ENCODE peak calls at places on chromosomes 16 and 17, in ten cellular contexts. K is heart left ventricle, Z is foreskin keratinocyte, L is cardiac fibroblast, O is neural crest cell, H is cardiac muscle cell, S is fibroblast of pulmonary artery, X is posterior cingulate gyrus, C is NCI-H774, T is right lobe of liver. M is an unnamed sample.

GRCh38 chr16:81446318-81447275 is 2.0 kb downstream of the CMIP start:
- DNase-seq in K (no peak), Z (peak), L (no peak), O (no peak), H (no peak), S (no peak), X (peak), C (no peak), T (no peak), M (peak)

GRCh38 chr17:41907633-41908539 is 10.9 kb downstream of the ACLY start:
- DNase-seq in K (no peak), Z (no peak), L (no peak), O (no peak), H (no peak), S (no peak), X (no peak), C (no peak), T (peak), M (no peak)

GRCh38 chr17:8609910-8610309 is 20.6 kb downstream of the MYH10 start:
- DNase-seq in K (no peak), Z (peak), L (no peak), O (no peak), H (no peak), S (no peak), X (no peak), C (no peak), T (no peak), M (no peak)

GRCh38 chr16:73396556-73396955 is 348.6 kb upstream of the ZFHX3 start:
- DNase-seq in K (no peak), Z (no peak), L (no peak), O (no peak), H (no peak), S (no peak), X (no peak), C (no peak), T (no peak), M (peak)

GRCh38 chr16:67530013-67530939 is 1.6 kb downstream of the RIPOR1 start:
- DNase-seq in K (peak), Z (no peak), L (peak), O (no peak), H (peak), S (peak), X (peak), C (no peak), T (peak), M (no peak)

GRCh38 chr17:48016112-48016511 is 21.5 kb downstream of the COPZ2 start:
- DNase-seq in K (no peak), Z (no peak), L (peak), O (no peak), H (peak), S (peak), X (no peak), C (no peak), T (no peak), M (peak)

GRCh38 chr17:64491995-64492394 is 4.9 kb downstream of the POLG2 start:
- DNase-seq in K (no peak), Z (peak), L (peak), O (no peak), H (no peak), S (no peak), X (no peak), C (no peak), T (no peak), M (no peak)

GRCh38 chr17:77128895-77129567 is 11.7 kb upstream of the SEC14L1 start:
- DNase-seq in K (no peak), Z (no peak), L (peak), O (no peak), H (peak), S (peak), X (no peak), C (no peak), T (no peak), M (no peak)

GRCh38 chr16:1283296-1283695 is 26.1 kb upstream of the UBE2I start:
- DNase-seq in K (no peak), Z (no peak), L (no peak), O (no peak), H (no peak), S (no peak), X (no peak), C (no peak), T (no peak), M (no peak)

GRCh38 chr16:87076950-87077749 is 240.0 kb downstream of the C16orf95 start:
- DNase-seq in K (peak), Z (peak), L (peak), O (peak), H (peak), S (peak), X (no peak), C (no peak), T (peak), M (peak)

GRCh38 chr16:1991135-1991551 is 1.4 kb downstream of the SYNGR3 start:
- DNase-seq in K (no peak), Z (no peak), L (no peak), O (no peak), H (no peak), S (no peak), X (no peak), C (no peak), T (peak), M (no peak)

GRCh38 chr16:66421891-66422290 is 5.2 kb upstream of the BEAN1 start:
- DNase-seq in K (no peak), Z (no peak), L (no peak), O (no peak), H (no peak), S (no peak), X (no peak), C (no peak), T (no peak), M (no peak)

M was measured in mesendoderm.